ENCODE peak calls at places on chromosomes 2 and 18, in seven cellular contexts. T, O, L, K, C, H and G are unnamed samples. For H3K4me1, the result is how much of the 10 kb centered on the place peaks cover.

GRCh38 chr2:16513626-16514025 is 152.0 kb downstream of the CYRIA start:
- DNase-seq in T (no peak), O (no peak), L (no peak), K (no peak), C (no peak), H (no peak), G (no peak)

GRCh38 chr2:178241852-178242551 is 47.7 kb downstream of the OSBPL6 start:
- DNase-seq in T (peak), O (no peak), L (peak), K (peak), C (no peak), H (peak), G (peak)

GRCh38 chr2:197877038-197877437 is 72.6 kb downstream of the PLCL1 start:
- DNase-seq in T (no peak), O (no peak), L (no peak), K (no peak), C (no peak), H (no peak), G (no peak)

GRCh38 chr2:222399038-222399783 is 25.1 kb upstream of the SGPP2 start:
- DNase-seq in T (no peak), O (no peak), L (no peak), K (no peak), C (no peak), H (no peak), G (no peak)

GRCh38 chr2:162111958-162112850 is 38.2 kb upstream of the DPP4 start:
- DNase-seq in T (no peak), O (no peak), L (peak), K (peak), C (no peak), H (no peak), G (no peak)

GRCh38 chr2:219034823-219035222 is 6.5 kb downstream of the CFAP65 start:
- DNase-seq in T (no peak), O (no peak), L (no peak), K (no peak), C (no peak), H (no peak), G (no peak)

GRCh38 chr18:23871410-23871809 is 143.1 kb upstream of the TTC39C start:
- DNase-seq in T (no peak), O (no peak), L (no peak), K (no peak), C (no peak), H (no peak), G (no peak)

GRCh38 chr18:78726326-78727056 is 253.1 kb upstream of the SALL3 start:
- DNase-seq in T (no peak), O (peak), L (no peak), K (no peak), C (peak), H (no peak), G (peak)

GRCh38 chr2:207202645-207203044 is 36.9 kb upstream of the KLF7 start:
- DNase-seq in T (no peak), O (peak), L (peak), K (peak), C (no peak), H (no peak), G (no peak)

GRCh38 chr2:64296695-64297346 is 152.6 kb upstream of the PELI1 start:
- DNase-seq in T (no peak), O (peak), L (no peak), K (no peak), C (no peak), H (no peak), G (no peak)

GRCh38 chr18:58535340-58536186 is 93.3 kb downstream of the ALPK2 start:
- DNase-seq in T (no peak), O (peak), L (no peak), K (peak), C (no peak), H (no peak), G (no peak)

GRCh38 chr2:240957656-240958365 is 40.6 kb upstream of the SNED1 start:
- DNase-seq in T (peak), O (peak), L (peak), K (no peak), C (no peak), H (no peak), G (peak)

GRCh38 chr2:40416486-40416885 is 35.4 kb downstream of the SLC8A1 start:
- DNase-seq in T (no peak), O (no peak), L (no peak), K (peak), C (no peak), H (no peak), G (no peak)

GRCh38 chr2:75315436-75315835 is 116.1 kb upstream of the TACR1 start:
- DNase-seq in T (no peak), O (no peak), L (no peak), K (no peak), C (no peak), H (no peak), G (no peak)

GRCh38 chr2:234914371-234915154 is 37.3 kb upstream of the SH3BP4 start:
- DNase-seq in T (no peak), O (no peak), L (no peak), K (no peak), C (no peak), H (no peak), G (no peak)

GRCh38 chr18:13603304-13604019 is 122.9 kb downstream of the FAM210A start:
- DNase-seq in T (no peak), O (peak), L (no peak), K (no peak), C (no peak), H (no peak), G (no peak)

GRCh38 chr2:197030090-197030489 is 103.6 kb upstream of the PGAP1 start:
- DNase-seq in T (no peak), O (no peak), L (no peak), K (no peak), C (no peak), H (no peak), G (no peak)

GRCh38 chr2:85716346-85716880 is 22.3 kb downstream of the GNLY start:
- DNase-seq in T (no peak), O (no peak), L (no peak), K (no peak), C (no peak), H (no peak), G (no peak)

DNA sequence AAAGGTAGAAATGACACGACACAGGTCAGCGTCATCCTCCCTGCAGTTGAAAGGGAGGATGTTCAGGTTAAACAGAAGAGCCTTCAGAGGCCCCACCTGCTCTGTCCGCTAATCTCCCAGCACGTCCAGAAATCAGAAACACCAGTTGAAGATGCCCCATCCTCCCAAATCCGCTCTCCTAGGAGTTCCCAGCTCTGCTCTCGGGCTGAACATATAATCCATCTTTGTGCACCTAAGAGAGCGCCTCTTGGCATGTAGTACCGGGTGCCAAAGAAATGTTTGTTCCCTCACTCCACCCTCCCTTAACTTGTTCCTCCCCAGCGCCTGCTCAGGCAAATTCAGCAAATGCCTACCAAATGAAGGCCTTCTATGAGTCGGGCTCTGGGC is 145.2 kb upstream of the SMAD2 start:
- DNase-seq in T (no peak), O (no peak), L (no peak), K (no peak), C (no peak), H (no peak), G (no peak)
- H3K4me1 ChIP-seq in T (under half), O (under half), L (under half), K (under half), C (under half), H (under half), G (under half)

GRCh38 chr18:33440384-33441043 is at the start of gene CCDC178:
- DNase-seq in T (no peak), O (peak), L (peak), K (peak), C (no peak), H (no peak), G (peak)
- H3K4me3 ChIP-seq in T (peak), O (peak), L (no peak), K (peak), C (peak), H (peak), G (peak)

GRCh38 chr2:109195193-109196045 is 66.4 kb downstream of the SH3RF3 start:
- DNase-seq in T (no peak), O (no peak), L (no peak), K (no peak), C (no peak), H (peak), G (no peak)

GRCh38 chr2:109196081-109196875 is 67.3 kb downstream of the SH3RF3 start:
- DNase-seq in T (no peak), O (no peak), L (no peak), K (no peak), C (no peak), H (no peak), G (no peak)

GRCh38 chr2:109199790-109200189 is 70.8 kb downstream of the SH3RF3 start:
- DNase-seq in T (no peak), O (no peak), L (no peak), K (no peak), C (no peak), H (no peak), G (no peak)

GRCh38 chr2:109200616-109201464 is 71.8 kb downstream of the SH3RF3 start:
- DNase-seq in T (no peak), O (no peak), L (no peak), K (no peak), C (no peak), H (no peak), G (no peak)

GRCh38 chr2:109197491-109198480 is 68.8 kb downstream of the SH3RF3 start:
- DNase-seq in T (no peak), O (no peak), L (no peak), K (no peak), C (no peak), H (no peak), G (no peak)
- H3K4me1 ChIP-seq in T (under half), O (under half), L (under half), K (under half), C (under half), H (under half), G (under half)

GRCh38 chr2:213087040-213087439 is 64.4 kb downstream of the IKZF2 start:
- DNase-seq in T (no peak), O (no peak), L (no peak), K (no peak), C (no peak), H (no peak), G (no peak)
- H3K4me3 ChIP-seq in T (no peak), O (no peak), L (no peak), K (no peak), C (no peak), H (no peak), G (no peak)

DNA sequence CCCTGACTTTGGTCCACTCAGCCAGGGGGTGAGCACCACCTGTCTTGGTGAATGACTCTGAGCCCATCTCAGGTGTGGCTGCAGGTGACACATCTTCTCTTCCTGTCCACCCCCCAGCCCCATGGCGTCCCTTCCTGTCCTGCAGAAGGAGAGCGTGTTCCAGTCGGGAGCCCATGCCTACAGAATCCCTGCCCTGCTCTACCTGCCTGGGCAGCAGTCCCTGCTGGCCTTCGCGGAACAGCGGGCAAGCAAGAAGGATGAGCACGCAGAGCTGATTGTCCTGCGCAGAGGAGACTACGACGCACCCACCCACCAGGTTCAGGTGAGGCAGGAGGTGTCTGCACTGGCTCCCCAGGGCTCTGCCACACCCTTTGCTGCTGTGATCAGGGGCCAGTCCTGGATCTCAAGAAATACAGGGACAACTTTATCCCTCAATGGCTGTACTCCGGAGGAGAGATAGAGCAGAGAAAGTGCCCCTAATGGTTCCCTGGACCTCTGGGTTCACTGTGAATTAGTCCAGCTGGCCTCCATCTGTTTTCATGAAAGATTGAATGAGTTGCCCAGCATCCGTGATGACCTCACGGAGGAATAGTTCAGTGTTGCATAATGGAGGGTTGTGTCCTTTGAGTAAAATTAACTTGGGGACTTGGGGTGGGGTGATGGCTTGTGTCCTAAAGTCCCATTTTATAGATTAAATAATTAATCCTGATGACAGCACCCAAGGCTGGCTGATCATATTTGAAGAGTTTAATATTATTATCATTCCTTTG is at the start of gene NEU2:
- DNase-seq in T (no peak), O (no peak), L (peak), K (no peak), C (no peak), H (no peak), G (no peak)
- H3K4me1 ChIP-seq in T (under half), O (under half), L (under half), K (under half), C (under half), H (under half), G (under half)

GRCh38 chr18:3081558-3081957 is 68.6 kb upstream of the LPIN2 start:
- DNase-seq in T (no peak), O (no peak), L (no peak), K (no peak), C (no peak), H (no peak), G (no peak)
- H3K4me3 ChIP-seq in T (no peak), O (no peak), L (no peak), K (no peak), C (no peak), H (no peak), G (no peak)

GRCh38 chr2:134232868-134233732 is 20.8 kb upstream of the MGAT5 start:
- DNase-seq in T (no peak), O (no peak), L (no peak), K (peak), C (no peak), H (no peak), G (no peak)
- H3K4me1 ChIP-seq in T (under half), O (under half), L (under half), K (under half), C (under half), H (under half), G (under half)